ENCODE peak calls at places on chromosomes 5 and 9, in four cellular contexts. R, V, T and P are unnamed samples.

GRCh38 chr9:126515001-126515872 is 98.5 kb upstream of the LMX1B start:
- DNase-seq in T (no peak), R (no peak), V (no peak), P (no peak)

GRCh38 chr5:109352475-109352874 is 57.3 kb downstream of the PJA2 start:
- DNase-seq in T (no peak), R (no peak), V (no peak), P (no peak)

GRCh38 chr5:1374680-1375055 is 29.8 kb upstream of the CLPTM1L start:
- DNase-seq in V (no peak), T (no peak), R (no peak), P (no peak)

GRCh38 chr5:14236757-14237156 is 93.6 kb downstream of the TRIO start:
- DNase-seq in V (no peak), T (no peak), R (no peak), P (no peak)

GRCh38 chr5:142611154-142611553 is 74.7 kb downstream of the FGF1 start:
- DNase-seq in R (peak; percentile 78), T (no peak), V (peak; percentile 39), P (no peak)

GRCh38 chr9:99921875-99922710 is 15.6 kb downstream of the STX17 start:
- DNase-seq in T (no peak), V (no peak), R (no peak), P (no peak)

GRCh38 chr5:6743161-6743560 is 29.9 kb downstream of the TENT4A start:
- DNase-seq in R (no peak), V (no peak), T (no peak), P (no peak)

GRCh38 chr9:132147839-132148238 is 14.0 kb upstream of the NTNG2 start:
- DNase-seq in T (no peak), V (no peak), R (no peak), P (no peak)

GRCh38 chr9:134262035-134262434 is 64.2 kb upstream of the RXRA start:
- DNase-seq in V (no peak), R (no peak), T (no peak), P (no peak)

GRCh38 chr5:16037121-16037520 is 142.5 kb downstream of the MARCHF11 start:
- DNase-seq in R (no peak), T (no peak), V (no peak), P (no peak)

GRCh38 chr9:119836036-119836435 is 466.8 kb upstream of the BRINP1 start:
- DNase-seq in T (no peak), R (no peak), V (no peak), P (no peak)

GRCh38 chr5:90939208-90939607 is 380.6 kb downstream of the ADGRV1 start:
- DNase-seq in V (no peak), R (no peak), T (no peak), P (no peak)

GRCh38 chr5:17151686-17152085 is 65.7 kb upstream of the BASP1 start:
- DNase-seq in V (no peak), T (no peak), R (no peak), P (no peak)

GRCh38 chr5:172188893-172189692 is 1.1 kb upstream of the STK10 start:
- DNase-seq in R (no peak), T (no peak), V (no peak), P (peak; percentile 80)

GRCh38 chr5:98905857-98906688 is 22.7 kb downstream of the CHD1 start:
- DNase-seq in R (no peak), T (no peak), V (no peak), P (peak; percentile 52)

GRCh38 chr9:98479967-98480847 is 224.8 kb upstream of the TBC1D2 start:
- DNase-seq in T (no peak), R (no peak), V (no peak), P (no peak)

GRCh38 chr5:14245526-14245925 is 102.4 kb downstream of the TRIO start:
- DNase-seq in T (no peak), R (no peak), V (no peak), P (no peak)